ENCODE peak calls at places on chromosome 1, in five cellular contexts. S is HepG2, M is H1, J is K562, X is GM12878. P is an unnamed sample.

GRCh38 chr1:184242507-184242943 is 144.3 kb upstream of the C1orf21 start:
- DNase-seq in S (no peak), M (no peak), J (no peak), X (no peak), P (peak; percentile 50)

GRCh38 chr1:94298861-94299260 is 61.5 kb upstream of the ARHGAP29 start:
- DNase-seq in S (peak; percentile 65), M (no peak), J (no peak), X (no peak), P (no peak)

GRCh38 chr1:63033211-63033610 is 249.3 kb downstream of the ATG4C start:
- DNase-seq in S (no peak), M (no peak), J (no peak), X (no peak), P (peak; percentile 14)

GRCh38 chr1:232872738-232873137 is 67.5 kb downstream of the MAP10 start:
- DNase-seq in S (no peak), M (no peak), J (no peak), X (no peak), P (no peak)

GRCh38 chr1:161382214-161383019 is 14.7 kb upstream of the CFAP126 start:
- DNase-seq in S (peak; percentile 48), M (no peak), J (peak; percentile 33), X (no peak), P (peak; percentile 81)

GRCh38 chr1:88021529-88021928 is 662.5 kb upstream of the PKN2 start:
- DNase-seq in S (no peak), M (no peak), J (no peak), X (no peak), P (peak; percentile 7)

GRCh38 chr1:203701606-203702005 is 63.4 kb upstream of the LAX1 start:
- DNase-seq in S (no peak), M (no peak), J (no peak), X (no peak), P (no peak)

GRCh38 chr1:180563013-180563827 is 4.5 kb downstream of the OVAAL start:
- DNase-seq in S (peak; percentile 27), M (no peak), J (peak; percentile 83), X (no peak), P (no peak)

GRCh38 chr1:184483101-184483813 is 96.4 kb downstream of the C1orf21 start:
- DNase-seq in S (no peak), M (no peak), J (no peak), X (no peak), P (no peak)

GRCh38 chr1:150619576-150620509 is 9.6 kb downstream of the ENSA start:
- DNase-seq in S (no peak), M (no peak), J (no peak), X (no peak), P (no peak)

GRCh38 chr1:225998560-225999226 is 450 bp downstream of the SDE2 start:
- DNase-seq in S (peak; percentile 29), M (no peak), J (peak; percentile 43), X (no peak), P (no peak)

GRCh38 chr1:52348704-52349301 is 17.2 kb downstream of the CC2D1B start:
- DNase-seq in S (no peak), M (peak; percentile 63), J (no peak), X (no peak), P (peak; percentile 82)

GRCh38 chr1:94309216-94309615 is 71.8 kb upstream of the ARHGAP29 start:
- DNase-seq in S (peak; percentile 53), M (no peak), J (no peak), X (no peak), P (no peak)

GRCh38 chr1:169348356-169349036 is 19.1 kb downstream of the NME7 start:
- DNase-seq in S (peak; percentile 43), M (no peak), J (peak; percentile 27), X (peak; percentile 19), P (peak; percentile 69)

GRCh38 chr1:246773213-246773641 is 49.0 kb downstream of the SCCPDH start:
- DNase-seq in S (no peak), M (no peak), J (no peak), X (peak; percentile 54), P (no peak)

GRCh38 chr1:48869116-48869893 is 92.6 kb upstream of the BEND5 start:
- DNase-seq in S (peak; percentile 3), M (no peak), J (no peak), X (no peak), P (peak; percentile 45)

GRCh38 chr1:221457706-221458429 is 284.0 kb downstream of the DUSP10 start:
- DNase-seq in S (no peak), M (no peak), J (no peak), X (no peak), P (no peak)

GRCh38 chr1:54395535-54395934 is 10.7 kb downstream of the SSBP3 start:
- DNase-seq in S (no peak), M (no peak), J (no peak), X (no peak), P (no peak)

GRCh38 chr1:113266788-113267187 is 123.5 kb upstream of the MAGI3 start:
- DNase-seq in S (no peak), M (no peak), J (no peak), X (no peak), P (no peak)

GRCh38 chr1:224205438-224205840 is 22.4 kb downstream of the DEGS1 start:
- DNase-seq in S (peak; percentile 7), M (no peak), J (peak; percentile 64), X (peak; percentile 47), P (no peak)

GRCh38 chr1:86741947-86742572 is 37.7 kb downstream of the SH3GLB1 start:
- DNase-seq in S (peak; percentile 13), M (no peak), J (peak; percentile 33), X (no peak), P (peak; percentile 62)
- TF ChIP-seq CREB1 in S (no peak), M (no peak), J (no peak), X (no peak), P (no peak)

GRCh38 chr1:154867841-154868610 is 2.1 kb downstream of the KCNN3 start:
- DNase-seq in S (no peak), M (no peak), J (no peak), X (no peak), P (peak; percentile 41)

GRCh38 chr1:154871374-154871773 is 1.3 kb upstream of the KCNN3 start:
- DNase-seq in S (no peak), M (no peak), J (no peak), X (no peak), P (no peak)

GRCh38 chr1:154869351-154870116 is 547 bp downstream of the KCNN3 start:
- DNase-seq in S (no peak), M (no peak), J (no peak), X (no peak), P (no peak)

GRCh38 chr1:154870734-154871133 is 653 bp upstream of the KCNN3 start:
- DNase-seq in S (no peak), M (no peak), J (no peak), X (no peak), P (no peak)

DNA sequence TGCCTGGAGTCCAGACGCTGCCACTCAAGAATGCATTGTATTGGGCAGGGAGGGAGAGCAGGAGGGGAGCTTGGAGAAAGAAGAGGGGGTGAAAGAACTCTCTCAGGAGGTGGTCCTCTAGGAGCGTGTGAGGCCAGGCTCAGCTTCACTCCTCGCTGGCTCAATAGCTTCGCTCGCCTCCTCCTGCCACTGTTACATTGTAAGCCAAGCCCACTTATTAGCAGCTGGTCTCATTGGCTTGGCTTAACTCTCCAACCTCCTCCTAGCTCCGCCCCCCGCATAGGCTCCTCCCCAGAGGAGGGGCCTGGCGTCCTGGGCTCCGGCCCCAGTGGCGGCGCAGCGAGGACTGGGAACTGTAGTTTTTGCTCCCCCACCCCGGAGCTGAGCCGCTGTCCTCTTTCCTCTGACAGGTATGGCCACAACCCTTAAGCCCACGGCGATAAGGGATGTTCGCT is at the start of gene KCNN3:
- DNase-seq in S (peak; percentile 68), M (peak; percentile 99), J (peak; percentile 98), X (peak; percentile 82), P (peak; percentile 99)
- H2AFZ ChIP-seq in S (no peak within 1 kb of the TSS), M (no peak within 1 kb of the TSS), J (peak within 1 kb of the TSS; percentile 86), X (peak within 1 kb of the TSS; percentile 70), P (peak within 1 kb of the TSS; percentile 18)

GRCh38 chr1:89820423-89821321 is at the start of gene LRRC8D:
- DNase-seq in S (peak; percentile 79), M (peak; percentile 90), J (peak; percentile 89), X (no peak), P (peak; percentile 94)

GRCh38 chr1:89822109-89822962 is 1.5 kb downstream of the LRRC8D start:
- DNase-seq in S (no peak), M (peak; percentile 61), J (peak; percentile 47), X (no peak), P (peak; percentile 77)

GRCh38 chr1:89821322-89822108 is 683 bp downstream of the LRRC8D start:
- DNase-seq in S (peak; percentile 62), M (peak; percentile 78), J (peak; percentile 79), X (no peak), P (peak; percentile 84)

GRCh38 chr1:89823679-89824292 is 3.0 kb downstream of the LRRC8D start:
- DNase-seq in S (no peak), M (no peak), J (peak; percentile 29), X (no peak), P (no peak)

DNA sequence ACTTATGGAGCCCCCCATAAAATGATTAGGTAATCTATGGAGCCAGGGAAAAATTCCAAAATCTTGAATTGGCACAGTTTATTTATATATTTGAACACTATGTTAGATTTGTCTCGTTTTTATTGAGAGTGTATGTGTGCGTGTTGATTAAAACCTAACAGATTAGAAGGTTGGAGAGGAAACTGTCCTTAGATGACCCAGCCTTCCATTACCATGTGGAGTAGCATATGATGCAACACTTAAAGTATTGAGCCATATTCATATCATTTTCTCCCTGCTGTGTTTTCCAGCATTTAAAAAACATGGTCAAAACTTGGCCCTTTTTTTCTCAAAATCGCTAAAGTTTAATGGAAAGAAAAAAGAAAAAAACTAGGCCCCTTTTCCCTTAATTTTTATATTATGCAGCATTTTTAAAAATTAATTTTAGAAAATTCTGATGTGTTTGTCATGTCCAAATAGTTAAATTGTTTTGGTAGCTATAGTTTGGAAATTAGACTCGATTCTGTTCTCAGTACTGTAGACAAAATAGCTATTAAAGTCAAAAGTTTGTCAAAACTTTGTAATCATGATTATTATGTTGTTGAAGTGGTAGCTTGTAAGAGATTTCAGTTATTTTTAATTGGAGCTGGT is 2.3 kb downstream of the LRRC8D start:
- DNase-seq in S (no peak), M (no peak), J (no peak), X (no peak), P (no peak)
- TF ChIP-seq CREB1 in S (no peak), M (no peak), J (no peak), X (no peak), P (no peak)

DNA sequence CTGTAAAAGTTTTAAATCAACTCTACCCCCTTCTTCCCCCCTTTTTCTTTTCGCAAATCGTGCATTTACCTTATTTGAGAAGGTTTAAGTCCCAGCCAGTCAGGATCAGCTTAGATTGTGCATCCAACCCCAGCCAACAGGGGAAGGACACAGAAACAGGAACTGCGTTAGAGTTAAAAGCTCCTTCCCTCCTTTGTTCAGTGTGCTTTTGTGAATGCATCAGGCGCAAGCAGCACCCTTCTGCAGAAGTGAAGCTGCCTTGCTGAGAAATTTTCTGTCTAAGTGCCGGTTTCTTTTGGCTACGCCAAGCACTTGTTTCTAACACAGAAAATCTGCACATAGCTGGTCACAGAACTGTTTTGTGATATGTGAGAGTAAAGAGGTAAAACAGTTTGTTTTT is 56.2 kb upstream of the PRRC2C start:
- DNase-seq in S (no peak), M (no peak), J (no peak), X (no peak), P (no peak)
- H2AFZ ChIP-seq in S (no peak overlapping the region), M (peak overlapping the region; percentile 76), J (no peak overlapping the region), X (no peak overlapping the region), P (no peak overlapping the region)

GRCh38 chr1:21624577-21625389 is 44.4 kb downstream of the RAP1GAP start:
- DNase-seq in S (no peak), M (no peak), J (no peak), X (no peak), P (no peak)
- TF ChIP-seq CREB1 in S (no peak), M (no peak), J (no peak), X (no peak), P (no peak)

GRCh38 chr1:70134148-70134547 is 71.2 kb downstream of the LRRC40 start:
- DNase-seq in S (no peak), M (no peak), J (no peak), X (no peak), P (peak; percentile 30)
- H2AFZ ChIP-seq in S (no peak overlapping the region), M (no peak overlapping the region), J (peak overlapping the region; percentile 19), X (no peak overlapping the region), P (peak overlapping the region; percentile 39)